ENCODE peak calls at places on chromosomes 11 and 22, in four cellular contexts. C is GM12878, F is HepG2, L is K562. K is an unnamed sample.

GRCh38 chr11:118606844-118607228 is 579 bp upstream of the PHLDB1 start:
- DNase-seq in L (no peak), C (no peak), F (no peak), K (no peak)

GRCh38 chr22:30680998-30681770 is 13.5 kb upstream of the OSBP2 start:
- DNase-seq in F (no peak), L (no peak), C (no peak), K (no peak)

GRCh38 chr11:126334665-126335462 is 20.6 kb upstream of the ST3GAL4 start:
- DNase-seq in C (no peak), F (no peak), L (no peak), K (no peak)

GRCh38 chr11:62574363-62575057 is 819 bp upstream of the EEF1G start:
- DNase-seq in L (peak; percentile 53), C (no peak), F (no peak), K (peak; percentile 50)

GRCh38 chr11:126416542-126417090 is 61.1 kb downstream of the ST3GAL4 start:
- DNase-seq in C (peak; percentile 27), L (no peak), F (no peak), K (peak; percentile 91)

GRCh38 chr11:121460941-121461514 is 8.3 kb upstream of the SORL1-AS1 start:
- DNase-seq in L (no peak), C (no peak), F (peak; percentile 76), K (no peak)

GRCh38 chr11:3911908-3912505 is 56.5 kb downstream of the STIM1 start:
- DNase-seq in F (no peak), L (no peak), C (no peak), K (no peak)

GRCh38 chr11:45590743-45591142 is 74.7 kb downstream of the CHST1 start:
- DNase-seq in C (no peak), F (no peak), L (no peak), K (no peak)

GRCh38 chr11:122737951-122738693 is 82.6 kb downstream of the UBASH3B start:
- DNase-seq in F (peak; percentile 51), L (no peak), C (no peak), K (no peak)

GRCh38 chr11:60950933-60951610 is 904 bp downstream of the SLC15A3 start:
- DNase-seq in L (no peak), F (no peak), C (no peak), K (peak; percentile 65)

GRCh38 chr11:35747638-35748037 is 85.1 kb downstream of the TRIM44 start:
- DNase-seq in C (no peak), F (no peak), L (no peak), K (peak; percentile 13)

GRCh38 chr11:108933630-108934029 is 268.8 kb downstream of the DDX10 start:
- DNase-seq in L (no peak), F (no peak), C (no peak), K (no peak)

GRCh38 chr22:37560682-37561208 is 465 bp downstream of the CDC42EP1 start:
- DNase-seq in L (peak; percentile 57), F (no peak), C (no peak), K (peak; percentile 41)

GRCh38 chr11:13135385-13136271 is 126.5 kb downstream of the RASSF10 start:
- DNase-seq in F (peak; percentile 96), L (no peak), C (no peak), K (peak; percentile 30)

GRCh38 chr11:63761870-63762661 is 6.5 kb downstream of the ZFTA start:
- DNase-seq in L (no peak), F (no peak), C (no peak), K (peak; percentile 96)

GRCh38 chr11:108929241-108929640 is 264.4 kb downstream of the DDX10 start:
- DNase-seq in F (peak; percentile 19), C (no peak), L (no peak), K (no peak)

GRCh38 chr11:35629511-35629910 is 11.3 kb downstream of the FJX1 start:
- DNase-seq in F (no peak), L (no peak), C (no peak), K (peak; percentile 10)

GRCh38 chr11:110728883-110729282 is 16.6 kb upstream of the ARHGAP20 start:
- DNase-seq in F (no peak), L (no peak), C (no peak), K (no peak)

GRCh38 chr22:25478573-25478972 is 85.9 kb upstream of the GRK3 start:
- DNase-seq in L (no peak), F (no peak), C (no peak), K (no peak)

GRCh38 chr11:8596504-8597046 is 2.5 kb upstream of the STK33 start:
- DNase-seq in L (no peak), C (no peak), F (no peak), K (no peak)

GRCh38 chr11:33411751-33412150 is 154.6 kb downstream of the HIPK3 start:
- DNase-seq in L (no peak), C (no peak), F (no peak), K (no peak)

GRCh38 chr22:30078320-30079311 is 1.6 kb upstream of the HORMAD2 start:
- DNase-seq in C (peak; percentile 74), L (no peak), F (no peak), K (peak; percentile 51)

GRCh38 chr22:18966748-18967147 is 30.7 kb upstream of the PRODH start:
- DNase-seq in F (no peak), L (no peak), C (no peak), K (no peak)

GRCh38 chr22:31286360-31287255 is 5.7 kb downstream of the PIK3IP1 start:
- DNase-seq in L (no peak), F (no peak), C (no peak), K (no peak)

GRCh38 chr11:99865951-99866350 is 821.1 kb upstream of the ARHGAP42 start:
- DNase-seq in F (no peak), L (no peak), C (no peak), K (no peak)

GRCh38 chr11:61567286-61568061 is 13.4 kb downstream of the SYT7 start:
- DNase-seq in C (no peak), F (peak; percentile 77), L (peak; percentile 95), K (peak; percentile 92)

GRCh38 chr22:43473441-43473840 is 61.6 kb downstream of the MPPED1 start:
- DNase-seq in C (no peak), L (no peak), F (no peak), K (no peak)

GRCh38 chr22:18983120-18983651 is 47.1 kb upstream of the PRODH start:
- DNase-seq in C (no peak), F (no peak), L (peak; percentile 19), K (no peak)

GRCh38 chr22:42910221-42910942 is 53.3 kb upstream of the ARFGAP3 start:
- DNase-seq in L (no peak), F (no peak), C (no peak), K (no peak)

GRCh38 chr22:36930041-36930935 is 16.9 kb downstream of the CSF2RB start:
- DNase-seq in C (no peak), F (no peak), L (no peak), K (no peak)

GRCh38 chr11:62433553-62434301 is 14.9 kb downstream of the SCGB1A1 start:
- DNase-seq in C (no peak), L (no peak), F (no peak), K (no peak)

DNA sequence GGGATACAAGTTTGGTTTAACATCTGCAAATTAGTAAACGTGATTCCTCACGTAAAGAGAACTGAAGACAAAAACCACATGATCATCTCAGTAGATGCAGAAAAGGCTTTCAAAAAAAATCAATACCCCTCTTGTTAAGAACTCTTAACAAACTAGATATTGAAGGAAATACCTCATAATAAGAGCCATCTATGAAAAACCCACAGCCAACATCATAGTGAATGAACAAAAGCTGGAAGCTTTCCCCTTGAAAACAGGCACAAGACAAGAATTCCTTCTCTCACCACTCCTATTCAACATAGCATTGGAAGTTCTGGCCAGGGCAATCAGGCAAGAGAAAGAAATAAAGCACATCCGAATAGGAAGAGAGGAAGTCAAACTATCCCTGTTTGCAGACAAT is 160.5 kb downstream of the CSNK2A3 start:
- DNase-seq in C (no peak), F (no peak), L (no peak), K (no peak)
- TF ChIP-seq JUNB in C (no peak), F (no peak), L (no peak), K (no peak)

GRCh38 chr11:47398551-47398950 is 9.8 kb upstream of the SLC39A13 start:
- DNase-seq in F (no peak), C (no peak), L (no peak), K (no peak)
- H2AFZ ChIP-seq in F (no peak overlapping the region), C (no peak overlapping the region), L (no peak overlapping the region), K (peak overlapping the region; percentile 85)

GRCh38 chr11:102882389-102883024 is 7.7 kb upstream of the MMP12 start:
- DNase-seq in L (no peak), C (peak; percentile 64), F (no peak), K (no peak)
- TF ChIP-seq JUNB in L (no peak), C (peak; percentile 85), F (no peak), K (no peak)

DNA sequence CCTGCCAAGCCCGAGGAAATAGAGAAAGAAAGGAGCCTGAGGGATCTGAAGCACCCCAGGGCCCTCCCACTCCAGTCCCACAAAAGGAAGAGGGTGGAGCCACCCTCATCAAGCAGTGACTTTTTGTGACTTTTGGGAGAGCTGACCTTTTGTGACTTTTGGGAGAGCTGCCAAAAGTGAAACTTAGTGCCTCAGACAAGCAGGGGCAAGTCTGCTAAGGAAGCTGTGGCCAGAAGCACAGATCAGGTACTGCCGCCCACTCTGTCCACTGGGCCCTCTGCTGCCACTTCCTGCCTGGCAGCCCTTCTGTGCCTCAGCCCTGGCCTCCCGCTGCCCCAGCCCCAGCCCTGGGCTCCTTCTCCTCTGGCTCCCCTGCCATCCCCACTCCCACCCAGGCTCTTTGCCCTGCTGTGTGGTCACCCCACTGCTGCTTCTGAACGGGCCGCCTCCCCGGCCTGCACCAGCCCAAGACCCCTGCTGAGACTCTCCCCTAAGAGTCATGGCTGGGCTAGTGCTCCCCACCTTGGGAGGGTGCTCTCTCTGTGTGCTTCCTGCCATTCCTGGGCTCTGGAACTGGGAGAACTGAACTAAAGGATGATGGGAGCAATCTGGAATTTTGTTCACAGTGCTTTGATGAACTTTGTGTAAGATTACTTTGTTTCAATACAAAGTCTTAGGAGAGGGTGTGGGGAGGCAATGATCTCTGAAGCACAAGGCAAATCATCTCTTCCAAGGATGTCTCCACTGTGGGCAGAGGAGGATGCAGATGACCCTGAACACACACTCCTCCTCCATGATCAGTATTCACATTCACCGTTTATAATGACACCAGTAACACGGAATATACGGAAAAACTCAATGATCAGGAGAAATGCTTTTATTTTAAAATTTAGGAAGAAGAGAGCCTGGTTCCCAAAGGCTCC is at the start of gene APOBEC3H:
- DNase-seq in L (peak; percentile 25), F (no peak), C (no peak), K (no peak)
- H2AFZ ChIP-seq in L (peak within 1 kb of the TSS; percentile 55), F (no peak within 1 kb of the TSS), C (peak within 1 kb of the TSS; percentile 68), K (peak within 1 kb of the TSS; percentile 24)